ENCODE peak calls at places on chromosomes 16 and 17, in seven cellular contexts. Y is H9, F is mesenchymal stem cell, E is H1, J is IMR-90, H is mesendoderm, Z is neuronal stem cell. Q is an unnamed sample.

GRCh38 chr17:61406871-61407210 is 7.2 kb downstream of the TBX2 start:
- DNase-seq in Z (no peak), F (no peak), E (no peak), J (no peak), Y (peak; percentile 26), H (no peak), Q (no peak)

GRCh38 chr17:246226-246625 is 64.8 kb upstream of the DOC2B start:
- DNase-seq in H (no peak), Z (no peak), F (no peak), E (no peak), Y (no peak), J (no peak), Q (no peak)

GRCh38 chr17:18043491-18043890 is 4.3 kb downstream of the GID4 start:
- DNase-seq in Y (no peak), E (no peak), F (peak; percentile 30), H (peak; percentile 35), J (peak; percentile 33), Z (no peak), Q (no peak)

GRCh38 chr16:65005696-65006095 is 116.2 kb downstream of the CDH11 start:
- DNase-seq in H (no peak), F (peak; percentile 33), Y (no peak), J (peak; percentile 46), Z (no peak), E (no peak), Q (no peak)

GRCh38 chr17:386145-386876 is 33.7 kb upstream of the RPH3AL start:
- DNase-seq in Y (peak; percentile 86), Z (peak; percentile 77), J (no peak), F (peak; percentile 46), E (no peak), H (peak; percentile 53), Q (peak; percentile 39)

GRCh38 chr17:79658811-79659207 is 48.0 kb upstream of the RBFOX3 start:
- DNase-seq in H (peak; percentile 70), Z (peak; percentile 38), E (no peak), F (peak; percentile 24), J (peak; percentile 21), Y (peak; percentile 83), Q (no peak)

GRCh38 chr16:52366997-52367396 is 179.9 kb downstream of the TOX3 start:
- DNase-seq in Z (no peak), H (no peak), Y (no peak), F (no peak), J (no peak), E (no peak), Q (no peak)

GRCh38 chr17:72422505-72423285 is 301.9 kb downstream of the SOX9 start:
- DNase-seq in H (peak; percentile 73), F (peak; percentile 99), E (no peak), J (peak; percentile 92), Y (no peak), Z (no peak), Q (peak; percentile 98)

GRCh38 chr16:526181-527014 is 1.1 kb upstream of the CAPN15 start:
- DNase-seq in Y (no peak), E (no peak), H (peak; percentile 87), J (peak; percentile 40), Z (no peak), F (peak; percentile 75), Q (peak; percentile 86)

GRCh38 chr17:76394166-76394565 is 9.8 kb downstream of the SPHK1 start:
- DNase-seq in E (no peak), Y (no peak), J (no peak), H (no peak), Z (no peak), F (no peak), Q (peak; percentile 80)

GRCh38 chr17:48002920-48003685 is 32.2 kb downstream of the CDK5RAP3 start:
- DNase-seq in H (no peak), Z (no peak), Y (peak; percentile 79), E (no peak), J (no peak), F (no peak), Q (no peak)

GRCh38 chr16:78125112-78125844 is 25.8 kb downstream of the WWOX start:
- DNase-seq in J (no peak), Y (no peak), E (no peak), F (no peak), Z (no peak), H (no peak), Q (peak; percentile 77)

GRCh38 chr17:46097497-46097896 is 95.7 kb downstream of the KANSL1 start:
- DNase-seq in F (peak; percentile 26), E (no peak), H (no peak), Y (no peak), Z (no peak), J (peak; percentile 28), Q (no peak)

GRCh38 chr17:28551421-28552186 is 820 bp downstream of the UNC119 start:
- DNase-seq in E (no peak), Z (no peak), F (peak; percentile 51), H (no peak), Y (no peak), J (no peak), Q (peak; percentile 11)
- H4K8ac ChIP-seq in E (no peak overlapping the region), Z (no peak overlapping the region), F (no peak overlapping the region), H (no peak overlapping the region), Y (no peak overlapping the region), J (no peak overlapping the region), Q (no peak overlapping the region)

DNA sequence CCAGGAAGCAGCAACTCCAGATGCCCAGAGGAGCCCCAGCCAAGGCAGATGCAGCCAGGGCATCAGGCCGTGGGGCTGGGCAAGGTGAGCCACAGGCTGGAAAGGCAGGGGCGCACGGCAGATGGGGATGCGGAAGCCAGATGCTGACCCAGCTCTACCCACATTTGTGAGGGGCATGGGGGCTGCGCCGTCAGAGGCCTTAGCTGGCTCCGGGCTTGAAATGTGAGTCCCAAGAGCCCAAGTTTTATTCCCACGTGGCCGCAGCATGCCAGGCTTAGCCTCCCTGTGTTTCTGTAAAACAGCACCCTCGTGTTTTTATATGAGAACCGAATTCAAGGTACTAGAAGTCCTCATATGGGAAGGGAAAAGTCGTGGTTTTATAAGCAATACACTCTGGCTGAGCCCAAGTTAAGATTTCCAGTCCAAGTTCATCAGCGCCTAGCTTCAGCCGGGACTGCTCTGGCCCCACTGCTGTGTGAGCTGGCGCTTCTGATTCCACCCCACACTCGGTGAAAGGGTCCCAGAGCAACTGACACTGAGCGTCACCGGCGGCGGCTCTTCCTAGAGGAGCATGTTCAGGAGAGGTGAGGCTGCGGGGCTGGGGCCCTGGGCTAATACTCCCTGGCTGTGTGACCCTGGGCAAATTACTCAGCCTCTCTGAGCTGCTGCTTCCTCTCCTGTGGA is 6.7 kb upstream of the C16orf95 start:
- DNase-seq in Y (no peak), F (no peak), E (no peak), Z (no peak), J (no peak), H (no peak), Q (no peak)
- H2AK5ac ChIP-seq in Y (no peak overlapping the region), F (no peak overlapping the region), E (no peak overlapping the region), Z (peak overlapping the region; percentile 69), J (no peak overlapping the region), H (no peak overlapping the region), Q (no peak overlapping the region)

DNA sequence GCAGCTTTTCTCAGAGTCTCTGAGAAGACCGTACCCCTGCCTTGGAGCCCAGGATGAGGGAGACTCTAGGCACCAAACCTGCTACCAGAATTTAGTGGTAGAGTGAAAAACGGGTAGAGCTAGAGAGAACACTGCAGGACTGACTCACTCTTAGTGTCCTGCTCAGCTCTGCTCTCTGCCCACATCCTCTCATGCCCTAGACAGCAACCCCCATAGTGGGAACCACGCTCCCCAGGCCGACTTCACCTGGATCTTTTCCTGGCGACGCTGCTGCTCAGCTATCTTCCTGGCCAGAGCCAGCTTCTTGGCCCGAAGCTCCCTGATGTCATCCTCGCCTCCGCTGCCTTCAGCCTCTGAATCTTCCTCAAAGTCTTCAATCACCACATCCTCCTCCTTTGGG is 26.7 kb downstream of the HIC1 start:
- DNase-seq in E (no peak), J (peak; percentile 53), Z (no peak), H (no peak), F (no peak), Y (no peak), Q (peak; percentile 80)
- H4K8ac ChIP-seq in E (no peak overlapping the region), J (no peak overlapping the region), Z (no peak overlapping the region), H (no peak overlapping the region), F (peak overlapping the region; percentile 10), Y (no peak overlapping the region), Q (no peak overlapping the region)

GRCh38 chr17:74108126-74108705 is 95.3 kb upstream of the RPL38 start:
- DNase-seq in J (no peak), F (no peak), H (peak; percentile 72), Z (no peak), Y (no peak), E (no peak), Q (peak; percentile 47)

GRCh38 chr17:74113952-74114351 is 89.5 kb upstream of the RPL38 start:
- DNase-seq in F (no peak), E (no peak), Z (no peak), J (no peak), H (no peak), Y (no peak), Q (no peak)

GRCh38 chr17:74107107-74107506 is 96.4 kb upstream of the RPL38 start:
- DNase-seq in Z (no peak), H (no peak), F (no peak), E (no peak), J (no peak), Y (no peak), Q (no peak)

GRCh38 chr17:74113326-74113725 is 90.2 kb upstream of the RPL38 start:
- DNase-seq in Z (no peak), H (no peak), E (no peak), J (no peak), Y (no peak), F (no peak), Q (no peak)

GRCh38 chr17:74110467-74110866 is 93.0 kb upstream of the RPL38 start:
- DNase-seq in Y (no peak), H (no peak), Z (peak; percentile 14), E (no peak), F (no peak), J (no peak), Q (no peak)
- H2AK5ac ChIP-seq in Y (no peak overlapping the region), H (no peak overlapping the region), Z (peak overlapping the region; percentile 35), E (no peak overlapping the region), F (no peak overlapping the region), J (no peak overlapping the region), Q (no peak overlapping the region)

DNA sequence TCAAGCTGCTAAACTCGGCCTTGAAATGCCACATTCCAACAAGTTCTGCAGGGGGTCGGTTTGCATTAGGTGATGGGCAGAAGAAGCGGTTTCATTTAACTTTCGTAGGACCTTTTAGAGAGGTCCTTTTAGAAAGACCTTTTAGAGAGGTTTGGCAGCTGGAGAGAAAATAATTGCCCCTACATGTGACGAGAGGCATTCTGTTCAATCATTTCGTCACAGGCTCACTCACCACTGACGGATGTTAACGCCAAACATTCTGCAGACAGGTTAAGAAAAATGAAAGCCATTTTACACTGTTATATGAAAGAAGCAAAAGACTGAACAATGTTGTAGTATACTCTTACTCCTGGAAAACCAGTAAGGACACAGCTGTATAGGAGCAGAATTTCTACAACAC is 76.5 kb upstream of the ZNF423 start:
- DNase-seq in Y (no peak), F (no peak), Z (no peak), E (no peak), J (no peak), H (no peak), Q (peak; percentile 81)
- H4K8ac ChIP-seq in Y (no peak overlapping the region), F (no peak overlapping the region), Z (no peak overlapping the region), E (no peak overlapping the region), J (no peak overlapping the region), H (no peak overlapping the region), Q (no peak overlapping the region)

Q was measured in trophoblast cell.